ENCODE peak calls at places on chromosomes 5 and 9, in ten cellular contexts. N is Panc1, Y is GM12878, K is stomach, F is endothelial cell of umbilical vein, C is sigmoid colon, J is HCT116, W is prostate gland, H is upper lobe of left lung, M is HepG2. Q is an unnamed sample. For H3K4me1, the result is how much of the 10 kb centered on the place peaks cover.

GRCh38 chr5:57128325-57128724 is 45.5 kb upstream of the GPBP1 start:
- DNase-seq in N (no peak), Y (no peak), K (no peak), F (no peak), C (no peak), J (no peak), W (no peak), H (no peak), M (peak), Q (no peak)

GRCh38 chr5:1316941-1317340 is 22.1 kb upstream of the TERT start:
- DNase-seq in N (no peak), Y (no peak), K (no peak), F (no peak), C (peak), J (no peak), W (no peak), H (no peak), M (no peak), Q (no peak)

GRCh38 chr9:133384736-133385321 is 8.7 kb downstream of the STKLD1 start:
- DNase-seq in N (no peak), Y (no peak), K (peak), F (no peak), C (no peak), J (no peak), W (no peak), H (no peak), M (peak), Q (no peak)

GRCh38 chr5:145502906-145503305 is 332.2 kb downstream of the PRELID2 start:
- DNase-seq in N (no peak), Y (no peak), K (no peak), F (no peak), C (no peak), J (no peak), W (no peak), H (no peak), M (no peak), Q (no peak)

GRCh38 chr5:60541980-60542379 is 158.0 kb downstream of the DEPDC1B start:
- DNase-seq in N (no peak), Y (peak), K (no peak), F (no peak), C (no peak), J (no peak), W (no peak), H (no peak), M (peak), Q (no peak)

GRCh38 chr9:20640331-20641187 is 18.3 kb upstream of the MLLT3 start:
- DNase-seq in N (no peak), Y (peak), K (peak), F (peak), C (peak), J (no peak), W (peak), H (no peak), M (no peak), Q (peak)

GRCh38 chr5:117266237-117266725 is 691.7 kb upstream of the SEMA6A start:
- DNase-seq in N (no peak), Y (no peak), K (no peak), F (no peak), C (no peak), J (peak), W (no peak), H (no peak), M (no peak), Q (no peak)

GRCh38 chr5:112240011-112240410 is 179.1 kb downstream of the EPB41L4A start:
- DNase-seq in N (no peak), Y (no peak), K (no peak), F (no peak), C (no peak), J (no peak), W (no peak), H (no peak), M (no peak), Q (no peak)

GRCh38 chr9:114746591-114746990 is 59.2 kb downstream of the TNFSF15 start:
- DNase-seq in N (no peak), Y (no peak), K (no peak), F (no peak), C (no peak), J (no peak), W (no peak), H (no peak), M (no peak), Q (no peak)

GRCh38 chr9:101625871-101626270 is 31.1 kb upstream of the PPP3R2 start:
- DNase-seq in N (no peak), Y (no peak), K (no peak), F (no peak), C (no peak), J (no peak), W (no peak), H (no peak), M (no peak), Q (no peak)

GRCh38 chr9:121900163-121900562 is 192.9 kb downstream of the TTLL11 start:
- DNase-seq in N (no peak), Y (no peak), K (no peak), F (no peak), C (no peak), J (no peak), W (no peak), H (no peak), M (no peak), Q (no peak)

GRCh38 chr5:132747693-132748440 is 641 bp downstream of the CCNI2 start:
- DNase-seq in N (no peak), Y (no peak), K (peak), F (no peak), C (no peak), J (no peak), W (no peak), H (peak), M (no peak), Q (peak)

GRCh38 chr5:35987776-35988175 is 3.4 kb downstream of the UGT3A1 start:
- DNase-seq in N (no peak), Y (no peak), K (no peak), F (no peak), C (no peak), J (no peak), W (no peak), H (no peak), M (no peak), Q (no peak)

GRCh38 chr5:89878140-89878570 is 531.4 kb downstream of the CETN3 start:
- DNase-seq in N (peak), Y (no peak), K (no peak), F (peak), C (no peak), J (peak), W (no peak), H (no peak), M (peak), Q (no peak)

GRCh38 chr9:15182003-15182695 is 124.9 kb downstream of the TTC39B start:
- DNase-seq in N (no peak), Y (no peak), K (no peak), F (no peak), C (no peak), J (no peak), W (no peak), H (no peak), M (no peak), Q (no peak)

GRCh38 chr9:71147368-71147767 is 25.9 kb upstream of the TRPM3 start:
- DNase-seq in N (no peak), Y (no peak), K (no peak), F (no peak), C (no peak), J (no peak), W (no peak), H (no peak), M (no peak), Q (no peak)

GRCh38 chr9:137482094-137482781 is 23.1 kb upstream of the NSMF start:
- DNase-seq in N (no peak), Y (peak), K (peak), F (peak), C (peak), J (no peak), W (peak), H (peak), M (peak), Q (no peak)

GRCh38 chr9:135874859-135875258 is 32.5 kb downstream of the CAMSAP1 start:
- DNase-seq in N (no peak), Y (no peak), K (no peak), F (no peak), C (no peak), J (no peak), W (no peak), H (no peak), M (no peak), Q (no peak)

GRCh38 chr9:124222918-124223720 is 34.6 kb upstream of the NEK6 start:
- DNase-seq in N (no peak), Y (no peak), K (peak), F (peak), C (peak), J (no peak), W (peak), H (no peak), M (peak), Q (peak)

GRCh38 chr9:123710299-123710698 is 219.6 kb downstream of the DENND1A start:
- DNase-seq in N (no peak), Y (no peak), K (no peak), F (no peak), C (no peak), J (no peak), W (no peak), H (no peak), M (no peak), Q (no peak)

GRCh38 chr9:79764377-79764776 is 192.6 kb downstream of the TLE4 start:
- DNase-seq in N (no peak), Y (no peak), K (no peak), F (no peak), C (peak), J (no peak), W (no peak), H (no peak), M (no peak), Q (peak)

GRCh38 chr9:107816187-107817021 is 326.8 kb upstream of the KLF4 start:
- DNase-seq in N (no peak), Y (peak), K (no peak), F (no peak), C (no peak), J (no peak), W (no peak), H (no peak), M (no peak), Q (no peak)

GRCh38 chr9:100064872-100065581 is 33.8 kb downstream of the ERP44 start:
- DNase-seq in N (peak), Y (no peak), K (no peak), F (no peak), C (no peak), J (no peak), W (no peak), H (no peak), M (no peak), Q (no peak)

GRCh38 chr9:137298401-137298982 is 3.6 kb downstream of the NRARP start:
- DNase-seq in N (no peak), Y (no peak), K (peak), F (peak), C (no peak), J (no peak), W (no peak), H (peak), M (no peak), Q (peak)

GRCh38 chr5:124605516-124605915 is 140.9 kb downstream of the ZNF608 start:
- DNase-seq in N (no peak), Y (no peak), K (no peak), F (peak), C (peak), J (no peak), W (peak), H (no peak), M (peak), Q (no peak)

GRCh38 chr5:124599048-124599973 is 147.1 kb downstream of the ZNF608 start:
- DNase-seq in N (peak), Y (peak), K (peak), F (peak), C (no peak), J (no peak), W (peak), H (no peak), M (peak), Q (peak)

GRCh38 chr5:124602925-124603650 is 143.4 kb downstream of the ZNF608 start:
- DNase-seq in N (no peak), Y (no peak), K (no peak), F (peak), C (no peak), J (no peak), W (no peak), H (no peak), M (no peak), Q (no peak)

GRCh38 chr5:124606116-124606515 is 140.3 kb downstream of the ZNF608 start:
- DNase-seq in N (no peak), Y (no peak), K (no peak), F (no peak), C (no peak), J (no peak), W (no peak), H (no peak), M (no peak), Q (no peak)

DNA sequence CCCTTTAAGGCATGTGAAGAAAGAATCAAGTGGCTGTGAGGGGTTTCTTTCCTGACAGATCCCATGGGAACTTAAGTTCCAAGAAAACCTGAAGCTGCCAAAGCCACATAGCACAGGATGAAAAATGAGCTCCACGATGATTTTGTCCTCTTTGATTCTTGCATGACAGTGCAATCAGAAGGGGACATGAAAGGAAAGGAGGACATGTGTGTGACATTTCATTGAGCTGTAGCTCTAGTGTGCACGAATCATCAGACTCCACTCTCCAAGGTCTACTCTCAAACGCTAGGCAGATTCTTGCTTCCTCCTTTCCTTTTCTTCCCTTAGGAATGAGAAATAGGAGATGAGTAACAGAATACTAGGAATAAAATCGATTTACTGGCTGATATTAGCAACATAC is 142.0 kb downstream of the ZNF608 start:
- DNase-seq in N (no peak), Y (no peak), K (no peak), F (peak), C (no peak), J (no peak), W (no peak), H (no peak), M (peak), Q (no peak)
- H3K4me1 ChIP-seq in N (under half), Y (under half), K (under half), F (half or more), C (under half), J (under half), W (under half), H (under half), M (under half), Q (under half)

GRCh38 chr9:116767219-116767618 is 80.1 kb downstream of the TRIM32 start:
- DNase-seq in N (no peak), Y (no peak), K (no peak), F (no peak), C (no peak), J (no peak), W (no peak), H (no peak), M (no peak), Q (no peak)

GRCh38 chr9:116765009-116765408 is 77.9 kb downstream of the TRIM32 start:
- DNase-seq in N (no peak), Y (no peak), K (no peak), F (no peak), C (no peak), J (no peak), W (no peak), H (no peak), M (no peak), Q (no peak)

GRCh38 chr9:116760636-116761035 is 73.5 kb downstream of the TRIM32 start:
- DNase-seq in N (no peak), Y (no peak), K (no peak), F (no peak), C (no peak), J (no peak), W (no peak), H (no peak), M (no peak), Q (no peak)

DNA sequence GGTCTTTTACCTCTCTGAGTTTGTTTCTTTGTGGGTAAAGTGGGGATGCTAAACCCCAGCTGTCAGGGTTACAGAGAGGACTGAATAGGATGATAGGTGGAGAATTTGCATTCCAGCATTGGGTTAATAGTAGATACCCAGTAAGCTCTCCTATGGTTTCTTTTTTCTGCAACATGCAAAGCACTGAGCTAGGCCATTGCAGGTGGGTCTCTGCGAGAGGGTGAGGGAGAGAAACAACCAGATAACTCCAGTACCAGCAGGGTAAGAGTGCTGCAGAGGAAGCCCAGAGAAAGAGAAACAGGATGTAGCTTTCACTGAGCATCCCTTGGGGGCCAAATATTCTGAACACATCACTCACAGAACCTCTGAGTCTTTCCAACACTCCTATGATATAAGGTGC is 76.6 kb downstream of the TRIM32 start:
- DNase-seq in N (no peak), Y (no peak), K (no peak), F (no peak), C (no peak), J (no peak), W (no peak), H (no peak), M (no peak), Q (no peak)
- TF ChIP-seq POLR2AphosphoS5 in N (no peak), Y (no peak), K (no peak), F (no peak), C (no peak), J (no peak), W (no peak), H (no peak), M (no peak), Q (no peak)

GRCh38 chr5:160419458-160420330 is 813 bp upstream of the SLU7 start:
- DNase-seq in N (peak), Y (no peak), K (no peak), F (no peak), C (no peak), J (no peak), W (no peak), H (no peak), M (no peak), Q (no peak)
- H3K27ac ChIP-seq in N (peak), Y (peak), K (peak), F (peak), C (peak), J (peak), W (peak), H (peak), M (peak), Q (peak)

GRCh38 chr5:74201334-74202081 is 439.0 kb downstream of the ENC1 start:
- DNase-seq in N (peak), Y (peak), K (peak), F (peak), C (no peak), J (no peak), W (no peak), H (no peak), M (no peak), Q (no peak)
- H3K4me1 ChIP-seq in N (under half), Y (under half), K (under half), F (under half), C (under half), J (under half), W (under half), H (under half), M (under half), Q (under half)

DNA sequence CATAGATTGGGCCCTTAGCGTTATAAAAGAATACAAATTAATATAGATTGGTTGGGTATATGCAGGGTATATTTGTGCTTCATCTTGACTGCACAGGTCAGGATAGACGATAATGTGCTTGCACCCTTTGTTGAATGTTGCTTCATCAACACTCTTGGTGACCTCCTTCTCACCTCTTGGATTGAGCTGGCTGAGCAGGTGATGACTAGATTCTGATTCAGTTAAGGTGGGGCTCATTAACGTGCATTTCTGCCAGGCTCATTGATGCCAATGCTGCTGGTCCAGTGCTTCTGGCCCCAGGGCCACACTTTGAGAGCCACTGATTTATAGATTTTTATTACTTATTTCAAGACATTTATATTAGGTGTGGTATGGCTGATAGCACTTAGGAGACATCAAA is 27.7 kb downstream of the PCSK5 start:
- DNase-seq in N (no peak), Y (no peak), K (no peak), F (no peak), C (no peak), J (peak), W (no peak), H (no peak), M (no peak), Q (no peak)
- TF ChIP-seq POLR2AphosphoS5 in N (no peak), Y (no peak), K (no peak), F (no peak), C (no peak), J (peak), W (no peak), H (no peak), M (no peak), Q (no peak)

GRCh38 chr9:130354806-130355205 is 89.2 kb downstream of the HMCN2 start:
- DNase-seq in N (no peak), Y (no peak), K (no peak), F (no peak), C (no peak), J (no peak), W (no peak), H (no peak), M (no peak), Q (no peak)
- H3K27ac ChIP-seq in N (no peak), Y (no peak), K (no peak), F (no peak), C (no peak), J (no peak), W (no peak), H (no peak), M (no peak), Q (no peak)

GRCh38 chr9:87603854-87604490 is 106.3 kb downstream of the DAPK1 start:
- DNase-seq in N (no peak), Y (no peak), K (no peak), F (no peak), C (no peak), J (no peak), W (no peak), H (no peak), M (no peak), Q (no peak)

GRCh38 chr9:87601175-87601574 is 103.5 kb downstream of the DAPK1 start:
- DNase-seq in N (no peak), Y (no peak), K (peak), F (no peak), C (peak), J (no peak), W (no peak), H (peak), M (peak), Q (peak)

GRCh38 chr9:87604886-87605588 is 107.4 kb downstream of the DAPK1 start:
- DNase-seq in N (no peak), Y (no peak), K (no peak), F (no peak), C (no peak), J (no peak), W (no peak), H (peak), M (no peak), Q (no peak)

GRCh38 chr9:87601595-87601994 is 103.9 kb downstream of the DAPK1 start:
- DNase-seq in N (no peak), Y (no peak), K (no peak), F (no peak), C (no peak), J (no peak), W (no peak), H (no peak), M (no peak), Q (no peak)

GRCh38 chr9:87602933-87603643 is 105.4 kb downstream of the DAPK1 start:
- DNase-seq in N (no peak), Y (no peak), K (no peak), F (no peak), C (no peak), J (no peak), W (no peak), H (no peak), M (no peak), Q (no peak)
- H3K4me1 ChIP-seq in N (under half), Y (under half), K (half or more), F (under half), C (half or more), J (under half), W (under half), H (under half), M (under half), Q (under half)

DNA sequence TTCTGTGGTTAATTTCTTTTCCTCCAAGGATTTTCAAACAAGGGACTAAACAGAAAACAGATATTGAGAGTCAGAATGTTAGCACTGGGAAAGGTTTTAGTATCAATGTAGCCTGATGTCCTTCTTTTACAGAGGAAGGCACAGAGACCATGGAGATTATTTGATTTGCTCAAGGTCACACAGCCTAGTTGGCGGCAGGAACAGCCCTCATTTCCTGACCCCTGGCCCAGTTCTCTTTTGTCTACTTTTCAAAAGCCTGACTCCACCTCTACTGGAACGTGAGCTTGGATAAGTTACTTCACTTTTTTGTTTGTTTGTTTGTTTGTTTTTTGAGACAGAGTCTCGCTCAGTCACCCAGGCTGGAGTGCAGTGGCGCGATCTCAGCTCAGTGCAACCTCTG is 6.6 kb upstream of the NRG2 start:
- DNase-seq in N (no peak), Y (no peak), K (no peak), F (no peak), C (no peak), J (no peak), W (no peak), H (no peak), M (no peak), Q (no peak)
- TF ChIP-seq POLR2AphosphoS5 in N (no peak), Y (no peak), K (no peak), F (no peak), C (no peak), J (no peak), W (no peak), H (no peak), M (no peak), Q (no peak)

GRCh38 chr5:141815051-141815795 is 63.0 kb downstream of the PCDH1 start:
- DNase-seq in N (no peak), Y (no peak), K (no peak), F (no peak), C (no peak), J (no peak), W (no peak), H (no peak), M (no peak), Q (no peak)
- H3K27ac ChIP-seq in N (no peak), Y (no peak), K (no peak), F (no peak), C (no peak), J (no peak), W (no peak), H (peak), M (no peak), Q (no peak)

Q was measured in transverse colon.